ENCODE peak calls at places on chromosomes 12 and 14, in ten cellular contexts. R, B, I, U, W, L, F, Y, M and J are unnamed samples.

GRCh38 chr12:63958876-63959275 is 114.4 kb downstream of the SRGAP1 start:
- DNase-seq in R (no peak), B (no peak), I (no peak), U (no peak), W (no peak), L (no peak), F (no peak), Y (no peak), M (no peak), J (no peak)

GRCh38 chr12:127600211-127600610 is 666.8 kb upstream of the TMEM132C start:
- DNase-seq in R (no peak), B (no peak), I (no peak), U (no peak), W (no peak), L (no peak), F (no peak), Y (no peak), M (no peak), J (no peak)

GRCh38 chr12:81683881-81684280 is 75.3 kb downstream of the PPFIA2 start:
- DNase-seq in R (no peak), B (no peak), I (no peak), U (no peak), W (no peak), L (no peak), F (no peak), Y (no peak), M (no peak), J (no peak)

GRCh38 chr12:53996886-53997217 is 3.1 kb upstream of the HOXC9 start:
- DNase-seq in R (no peak), B (no peak), I (no peak), U (no peak), W (no peak), L (no peak), F (no peak), Y (no peak), M (no peak), J (no peak)

GRCh38 chr14:101360045-101360931 is 201.0 kb upstream of the DIO3 start:
- DNase-seq in R (no peak), B (no peak), I (no peak), U (peak; percentile 98), W (no peak), L (peak; percentile 19), F (no peak), Y (peak; percentile 70), M (peak; percentile 97), J (no peak)

GRCh38 chr14:101859916-101860315 is 98.4 kb downstream of the PPP2R5C start:
- DNase-seq in R (no peak), B (no peak), I (no peak), U (no peak), W (no peak), L (no peak), F (no peak), Y (no peak), M (no peak), J (no peak)

GRCh38 chr12:3288690-3289089 is 202.3 kb upstream of the PRMT8 start:
- DNase-seq in R (no peak), B (no peak), I (no peak), U (no peak), W (no peak), L (no peak), F (no peak), Y (no peak), M (no peak), J (no peak)

GRCh38 chr14:92459479-92460421 is 53.8 kb upstream of the RIN3 start:
- DNase-seq in R (no peak), B (no peak), I (no peak), U (no peak), W (peak; percentile 76), L (peak; percentile 11), F (no peak), Y (no peak), M (no peak), J (no peak)

GRCh38 chr12:46555379-46555778 is 182.8 kb upstream of the SLC38A2 start:
- DNase-seq in R (no peak), B (no peak), I (no peak), U (no peak), W (no peak), L (no peak), F (peak; percentile 90), Y (no peak), M (no peak), J (no peak)

GRCh38 chr14:59333668-59334067 is 131.5 kb downstream of the GPR135 start:
- DNase-seq in R (no peak), B (peak; percentile 51), I (no peak), U (peak; percentile 78), W (peak; percentile 81), L (peak; percentile 72), F (no peak), Y (no peak), M (no peak), J (no peak)

GRCh38 chr14:74105381-74105780 is 20.6 kb downstream of the LIN52 start:
- DNase-seq in R (no peak), B (no peak), I (no peak), U (no peak), W (no peak), L (no peak), F (no peak), Y (no peak), M (no peak), J (no peak)

GRCh38 chr14:29908652-29909577 is 18.7 kb downstream of the PRKD1 start:
- DNase-seq in R (no peak), B (no peak), I (no peak), U (no peak), W (no peak), L (no peak), F (no peak), Y (no peak), M (no peak), J (no peak)

GRCh38 chr12:34377243-34378035 is 355.1 kb downstream of the ALG10 start:
- DNase-seq in R (no peak), B (no peak), I (no peak), U (no peak), W (no peak), L (no peak), F (no peak), Y (no peak), M (no peak), J (no peak)

GRCh38 chr12:117046425-117046824 is 52.8 kb downstream of the TESC start:
- DNase-seq in R (no peak), B (no peak), I (no peak), U (no peak), W (no peak), L (no peak), F (no peak), Y (no peak), M (no peak), J (no peak)

GRCh38 chr14:87000071-87000470 is 992.9 kb downstream of the GALC start:
- DNase-seq in R (no peak), B (no peak), I (no peak), U (no peak), W (no peak), L (no peak), F (no peak), Y (no peak), M (no peak), J (no peak)

DNA sequence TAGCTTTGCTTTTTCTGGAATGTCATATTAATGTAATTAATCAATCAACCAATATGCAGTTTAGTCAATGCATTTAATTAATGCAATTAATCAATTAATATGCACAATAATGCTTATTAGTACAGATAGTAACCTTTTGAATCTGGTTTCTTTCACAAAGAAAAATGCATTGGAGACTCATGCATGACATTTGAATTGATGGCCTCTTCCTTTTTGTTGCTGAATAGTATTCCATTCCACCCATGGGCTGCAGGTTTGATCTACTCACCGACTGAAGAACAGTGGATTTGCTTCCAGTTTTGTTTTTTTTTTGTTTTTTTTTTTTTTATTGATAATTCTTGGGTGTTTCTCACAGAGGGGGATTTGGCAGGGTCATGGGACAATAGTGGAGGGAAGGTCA is 13.1 kb upstream of the GPR132 start:
- DNase-seq in R (no peak), B (no peak), I (no peak), U (no peak), W (no peak), L (no peak), F (no peak), Y (no peak), M (no peak), J (no peak)
- TF ChIP-seq POLR2AphosphoS5 in R (no peak), B (no peak), I (no peak), U (no peak), W (no peak), L (no peak), F (no peak), Y (no peak), M (no peak), J (no peak)

DNA sequence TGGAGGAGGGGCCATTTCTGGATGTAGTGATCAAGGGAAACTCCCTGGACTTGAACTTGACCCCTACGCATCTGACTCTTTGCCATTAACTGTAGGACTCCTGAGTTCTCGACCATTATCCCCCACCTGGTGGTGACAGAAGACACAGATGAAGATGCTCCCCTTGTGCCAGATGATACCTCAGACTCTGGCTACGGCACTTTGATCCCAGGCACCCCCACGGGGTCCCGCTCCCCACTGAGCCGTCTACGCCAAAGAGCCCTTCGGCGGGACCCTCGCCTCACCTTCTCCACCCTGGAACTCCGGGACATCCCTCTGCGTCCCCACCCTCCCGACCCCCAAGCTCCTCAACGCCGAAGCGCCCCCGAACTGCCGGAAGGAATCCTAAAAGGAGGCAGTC is 14.7 kb downstream of the TNFRSF1A start:
- DNase-seq in R (no peak), B (no peak), I (no peak), U (no peak), W (no peak), L (no peak), F (no peak), Y (no peak), M (no peak), J (no peak)
- TF ChIP-seq POLR2AphosphoS5 in R (peak; percentile 11), B (no peak), I (peak; percentile 18), U (no peak), W (peak; percentile 14), L (no peak), F (no peak), Y (no peak), M (no peak), J (no peak)

DNA sequence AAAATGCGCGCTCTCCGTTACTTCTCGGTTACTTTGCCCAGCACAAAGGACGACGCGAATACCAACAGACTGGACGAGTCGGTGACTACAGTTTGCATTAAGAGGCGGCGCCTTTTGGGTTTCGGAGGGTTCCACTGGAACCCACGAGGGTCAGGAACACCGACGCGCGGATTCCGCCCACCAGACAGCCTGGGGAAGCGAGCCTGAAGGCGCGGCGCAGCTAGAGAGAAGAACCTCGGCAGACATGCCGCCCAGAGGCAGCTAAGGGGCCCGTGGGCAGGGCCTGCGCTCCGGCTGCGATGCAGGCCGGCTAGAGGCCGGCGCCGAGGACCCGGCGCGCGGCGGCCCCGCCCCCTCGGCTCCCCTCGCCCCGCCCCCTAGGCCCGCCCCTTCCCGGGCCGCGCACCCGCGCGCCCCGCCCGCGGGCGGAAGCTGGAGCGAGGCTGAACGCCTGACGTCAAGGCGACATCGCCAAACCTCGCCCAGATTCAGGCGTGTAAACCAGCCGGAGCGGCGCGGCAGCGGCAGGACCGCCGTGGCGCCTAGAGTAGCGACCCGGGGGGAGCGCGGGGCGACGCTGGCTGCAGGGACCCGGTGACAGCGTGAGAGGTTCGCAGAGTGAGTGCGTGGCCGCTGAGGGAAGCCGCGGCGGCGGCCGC is at the start of gene RAP1B:
- DNase-seq in R (peak; percentile 88), B (peak; percentile 88), I (no peak), U (peak; percentile 94), W (peak; percentile 87), L (peak; percentile 86), F (no peak), Y (peak; percentile 92), M (peak; percentile 94), J (peak; percentile 89)
- TF ChIP-seq POLR2AphosphoS5 in R (peak; percentile 90), B (peak; percentile 89), I (peak; percentile 97), U (peak; percentile 98), W (peak; percentile 94), L (peak; percentile 94), F (peak; percentile 95), Y (peak; percentile 99), M (peak; percentile 98), J (peak; percentile 71)

GRCh38 chr14:55704654-55705053 is 124.6 kb downstream of the KTN1 start:
- DNase-seq in R (no peak), B (no peak), I (no peak), U (no peak), W (no peak), L (no peak), F (no peak), Y (no peak), M (no peak), J (no peak)
- TF ChIP-seq POLR2AphosphoS5 in R (no peak), B (no peak), I (no peak), U (no peak), W (no peak), L (no peak), F (no peak), Y (no peak), M (no peak), J (no peak)